ENCODE peak calls at places on chromosomes 1 and 21, in six cellular contexts. U, L, Q, H, E and S are unnamed samples.

GRCh38 chr1:24705260-24706073 is 39.8 kb upstream of the CLIC4 start:
- DNase-seq in U (peak; percentile 81), L (peak; percentile 95), Q (peak; percentile 89), H (no peak), E (peak; percentile 81), S (peak; percentile 91)

GRCh38 chr1:12478612-12478985 is 139.4 kb downstream of the DHRS3 start:
- DNase-seq in U (peak; percentile 34), L (no peak), Q (no peak), H (no peak), E (no peak), S (no peak)

GRCh38 chr1:185931438-185931837 is 197.2 kb downstream of the HMCN1 start:
- DNase-seq in U (no peak), L (no peak), Q (no peak), H (no peak), E (no peak), S (no peak)

GRCh38 chr1:155011004-155011416 is 8.4 kb downstream of the ZBTB7B start:
- DNase-seq in U (no peak), L (no peak), Q (no peak), H (no peak), E (no peak), S (no peak)

GRCh38 chr1:153513023-153513422 is 22.8 kb downstream of the S100A6 start:
- DNase-seq in U (no peak), L (peak; percentile 44), Q (no peak), H (no peak), E (no peak), S (no peak)

GRCh38 chr1:173531069-173531693 is 54.0 kb downstream of the PRDX6 start:
- DNase-seq in U (no peak), L (no peak), Q (no peak), H (no peak), E (no peak), S (no peak)

GRCh38 chr1:52152976-52153375 is 11.1 kb downstream of the ZFYVE9 start:
- DNase-seq in U (no peak), L (no peak), Q (no peak), H (no peak), E (no peak), S (no peak)

GRCh38 chr1:182069028-182069466 is 7.5 kb upstream of the ZNF648 start:
- DNase-seq in U (no peak), L (peak; percentile 60), Q (peak; percentile 74), H (no peak), E (peak; percentile 18), S (peak; percentile 51)

GRCh38 chr21:9774347-9774746 is 747.0 kb upstream of the TPTE start:
- DNase-seq in U (no peak), L (no peak), Q (no peak), H (no peak), E (no peak), S (no peak)

GRCh38 chr1:167460836-167461235 is 57.5 kb downstream of the CD247 start:
- DNase-seq in U (no peak), L (no peak), Q (no peak), H (no peak), E (no peak), S (no peak)

GRCh38 chr1:194830387-194830786 is 1644.0 kb upstream of the B3GALT2 start:
- DNase-seq in U (no peak), L (no peak), Q (no peak), H (no peak), E (no peak), S (no peak)

GRCh38 chr1:153566414-153567371 is 1.0 kb upstream of the S100A2 start:
- DNase-seq in U (peak; percentile 98), L (peak; percentile 99), Q (peak; percentile 98), H (peak; percentile 97), E (peak; percentile 96), S (peak; percentile 90)

GRCh38 chr1:46072975-46073374 is 59.5 kb downstream of the PIK3R3 start:
- DNase-seq in U (no peak), L (no peak), Q (no peak), H (no peak), E (no peak), S (no peak)

GRCh38 chr1:166905930-166906329 is 29.9 kb upstream of the TADA1 start:
- DNase-seq in U (no peak), L (no peak), Q (no peak), H (no peak), E (no peak), S (no peak)

GRCh38 chr1:178192686-178193085 is 98.8 kb downstream of the RASAL2 start:
- DNase-seq in U (peak; percentile 20), L (peak; percentile 87), Q (no peak), H (peak; percentile 47), E (no peak), S (peak; percentile 11)

GRCh38 chr1:230849451-230850194 is 18.7 kb downstream of the C1orf198 start:
- DNase-seq in U (peak; percentile 71), L (peak; percentile 11), Q (no peak), H (no peak), E (no peak), S (peak; percentile 81)

GRCh38 chr1:15510611-15511405 is 13.2 kb downstream of the CASP9 start:
- DNase-seq in U (no peak), L (no peak), Q (no peak), H (no peak), E (no peak), S (no peak)

GRCh38 chr21:29416268-29416667 is 117.5 kb downstream of the BACH1 start:
- DNase-seq in U (no peak), L (no peak), Q (no peak), H (no peak), E (no peak), S (no peak)

GRCh38 chr1:171999756-172000155 is 158.5 kb downstream of the DNM3 start:
- DNase-seq in U (no peak), L (no peak), Q (no peak), H (no peak), E (no peak), S (no peak)

GRCh38 chr21:42892931-42893660 is at the start of gene NDUFV3:
- DNase-seq in U (peak; percentile 99), L (peak; percentile 97), Q (peak; percentile 100), H (peak; percentile 94), E (peak; percentile 93), S (peak; percentile 100)
- TF ChIP-seq CTCF in U (no peak), L (no peak), Q (no peak), H (no peak), E (no peak), S (peak; percentile 38)

GRCh38 chr1:61921435-61921834 is 179.2 kb downstream of the PATJ start:
- DNase-seq in U (no peak), L (no peak), Q (no peak), H (no peak), E (no peak), S (no peak)
- TF ChIP-seq CTCF in U (no peak), L (no peak), Q (no peak), H (no peak), E (peak; percentile 44), S (peak; percentile 26)

GRCh38 chr1:1597275-1597930 is 2.5 kb downstream of the FNDC10 start:
- DNase-seq in U (no peak), L (peak; percentile 61), Q (no peak), H (no peak), E (no peak), S (no peak)
- TF ChIP-seq CTCF in U (no peak), L (no peak), Q (peak; percentile 21), H (no peak), E (peak; percentile 47), S (peak; percentile 14)

GRCh38 chr1:47527653-47528272 is 89.9 kb downstream of the FOXD2 start:
- DNase-seq in U (no peak), L (no peak), Q (no peak), H (peak; percentile 4), E (peak; percentile 15), S (no peak)
- TF ChIP-seq CTCF in U (no peak), L (peak; percentile 26), Q (peak; percentile 56), H (peak; percentile 52), E (peak; percentile 63), S (peak; percentile 34)

DNA sequence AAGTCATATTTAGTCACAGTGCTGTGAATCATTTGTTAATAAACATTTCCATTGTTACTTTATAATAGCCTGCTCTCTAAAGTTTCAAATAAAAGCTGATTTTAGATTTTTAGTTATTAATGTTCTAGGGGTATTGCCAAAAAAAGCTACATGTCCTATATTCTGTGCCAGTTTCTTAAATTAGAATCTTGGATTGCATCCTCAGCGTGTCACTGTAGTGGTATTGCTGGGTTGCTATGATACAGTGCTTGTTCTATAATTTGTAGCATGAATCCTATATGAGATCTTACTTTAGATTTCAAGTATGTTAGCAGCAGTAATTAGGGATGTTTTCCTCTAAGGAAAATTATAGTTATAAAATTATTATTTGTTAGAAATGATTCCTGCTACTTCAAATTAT is 16.4 kb downstream of the PPP2R5A start:
- DNase-seq in U (no peak), L (no peak), Q (no peak), H (no peak), E (no peak), S (no peak)
- TF ChIP-seq CTCF in U (no peak), L (no peak), Q (no peak), H (no peak), E (no peak), S (no peak)

GRCh38 chr1:145964328-145965118 is at the start of the genes ANKRD34A and POLR3GL:
- DNase-seq in U (peak; percentile 98), L (peak; percentile 93), Q (peak; percentile 99), H (peak; percentile 95), E (peak; percentile 92), S (peak; percentile 97)
- TF ChIP-seq CTCF in U (no peak), L (no peak), Q (no peak), H (no peak), E (no peak), S (no peak)

GRCh38 chr1:116360435-116361173 is 12.4 kb upstream of the ATP1A1 start:
- DNase-seq in U (no peak), L (no peak), Q (no peak), H (no peak), E (no peak), S (no peak)
- TF ChIP-seq CTCF in U (peak; percentile 42), L (peak; percentile 16), Q (peak; percentile 46), H (no peak), E (peak; percentile 26), S (peak; percentile 51)

GRCh38 chr1:23370744-23371710 is 1.4 kb upstream of the ZNF436 start:
- DNase-seq in U (no peak), L (no peak), Q (no peak), H (no peak), E (no peak), S (peak; percentile 79)
- TF ChIP-seq CTCF in U (no peak), L (no peak), Q (no peak), H (no peak), E (no peak), S (no peak)